ENCODE peak calls at places on chromosome 1, in seven cellular contexts. U is K562; W is cardiac muscle cell; R is CD4-positive, alpha-beta memory T cell; O is PC-3; G is right lobe of liver; P is heart left ventricle. F is an unnamed sample.

GRCh38 chr1:156945881-156946661 is 25.6 kb downstream of the LRRC71 start:
- DNase-seq in W (no peak), P (peak; percentile 25), O (peak; percentile 70), U (no peak), G (no peak), R (no peak), F (no peak)

GRCh38 chr1:20402585-20403422 is 83.2 kb downstream of the CAMK2N1 start:
- DNase-seq in G (no peak), W (no peak), P (no peak), U (no peak), R (no peak), O (no peak), F (no peak)

GRCh38 chr1:232865118-232865931 is 60.1 kb downstream of the MAP10 start:
- DNase-seq in P (no peak), R (no peak), U (no peak), W (no peak), G (no peak), O (no peak), F (no peak)

GRCh38 chr1:203625623-203626189 is 926 bp upstream of the ATP2B4 start:
- DNase-seq in W (no peak), U (peak; percentile 77), P (peak; percentile 33), O (peak; percentile 73), G (no peak), R (peak; percentile 91), F (no peak)

GRCh38 chr1:10251325-10252103 is 41.1 kb downstream of the KIF1B start:
- DNase-seq in W (no peak), P (no peak), O (peak; percentile 46), U (no peak), R (no peak), G (no peak), F (no peak)

GRCh38 chr1:115524211-115524610 is 117.6 kb upstream of the VANGL1 start:
- DNase-seq in P (no peak), G (no peak), U (no peak), O (peak; percentile 71), W (no peak), R (no peak), F (no peak)

GRCh38 chr1:151981178-151981525 is 12.5 kb downstream of the S100A10 start:
- DNase-seq in G (no peak), W (no peak), O (peak; percentile 36), P (no peak), R (no peak), U (no peak), F (no peak)

GRCh38 chr1:231036416-231036815 is 3.6 kb downstream of the FAM89A start:
- DNase-seq in W (no peak), G (no peak), U (no peak), P (no peak), R (no peak), O (no peak), F (no peak)

GRCh38 chr1:37999434-38000232 is 5.7 kb downstream of the FHL3 start:
- DNase-seq in P (peak; percentile 84), U (peak; percentile 86), W (no peak), G (no peak), R (no peak), O (peak; percentile 34), F (no peak)

GRCh38 chr1:183470961-183471747 is 1.1 kb upstream of the SMG7 start:
- DNase-seq in G (peak; percentile 87), O (peak; percentile 53), W (peak; percentile 86), U (peak; percentile 77), R (peak; percentile 84), P (peak; percentile 83), F (peak; percentile 94)

GRCh38 chr1:1598720-1599029 is 1.3 kb downstream of the FNDC10 start:
- DNase-seq in O (no peak), W (no peak), R (no peak), P (peak; percentile 20), U (no peak), G (no peak), F (no peak)

GRCh38 chr1:38454236-38454635 is 405.3 kb downstream of the RRAGC start:
- DNase-seq in O (peak; percentile 4), R (no peak), W (no peak), G (no peak), P (no peak), U (peak; percentile 72), F (no peak)

GRCh38 chr1:229171934-229172333 is 99.0 kb upstream of the RAB4A start:
- DNase-seq in G (no peak), O (peak; percentile 19), R (no peak), U (no peak), P (no peak), W (no peak), F (no peak)

GRCh38 chr1:1669468-1670440 is 10.9 kb upstream of the CDK11B start:
- DNase-seq in G (peak; percentile 44), R (no peak), W (no peak), P (peak; percentile 62), O (no peak), U (peak; percentile 8), F (peak; percentile 69)

GRCh38 chr1:197003132-197003531 is 25.8 kb downstream of the CFHR5 start:
- DNase-seq in W (no peak), G (no peak), U (no peak), O (no peak), P (no peak), R (no peak), F (no peak)

GRCh38 chr1:115456441-115456961 is 118.5 kb upstream of the NGF start:
- DNase-seq in P (no peak), R (no peak), W (no peak), G (no peak), O (peak; percentile 60), U (no peak), F (no peak)

GRCh38 chr1:41386190-41386518 is 24.9 kb downstream of the FOXO6 start:
- DNase-seq in O (no peak), P (no peak), U (no peak), R (no peak), W (no peak), G (no peak), F (no peak)

GRCh38 chr1:174075245-174075692 is 53.1 kb upstream of the RC3H1 start:
- DNase-seq in G (no peak), P (no peak), O (no peak), R (no peak), U (no peak), W (no peak), F (no peak)

GRCh38 chr1:10459185-10459584 is 9.4 kb downstream of the CORT start:
- DNase-seq in W (no peak), R (no peak), U (peak; percentile 73), P (no peak), G (no peak), O (peak; percentile 84), F (no peak)

GRCh38 chr1:148263128-148263905 is 111.2 kb upstream of the NBPF11 start:
- DNase-seq in O (peak; percentile 98), U (peak; percentile 34), P (peak; percentile 41), R (peak; percentile 66), W (peak; percentile 86), G (no peak), F (peak; percentile 86)

GRCh38 chr1:109765896-109766615 is 2.3 kb upstream of the EPS8L3 start:
- DNase-seq in P (peak; percentile 18), U (no peak), R (no peak), G (no peak), O (no peak), W (no peak), F (peak; percentile 61)

GRCh38 chr1:27031235-27032118 is 18.8 kb upstream of the TENT5B start:
- DNase-seq in O (peak; percentile 92), G (peak; percentile 69), P (peak; percentile 91), W (no peak), R (no peak), U (no peak), F (peak; percentile 83)

GRCh38 chr1:59043796-59044195 is 253.1 kb upstream of the FGGY start:
- DNase-seq in O (peak; percentile 75), G (peak; percentile 87), R (no peak), U (no peak), W (no peak), P (peak; percentile 84), F (no peak)

GRCh38 chr1:1359668-1360468 is 1.5 kb upstream of the MXRA8 start:
- DNase-seq in W (no peak), P (peak; percentile 75), G (no peak), R (no peak), U (no peak), O (no peak), F (peak; percentile 68)

GRCh38 chr1:58979677-58980076 is 195.8 kb upstream of the JUN start:
- DNase-seq in P (no peak), U (no peak), G (no peak), R (no peak), W (no peak), O (no peak), F (no peak)

GRCh38 chr1:2555634-2556276 is 416 bp upstream of the TNFRSF14 start:
- DNase-seq in U (no peak), G (peak; percentile 92), O (peak; percentile 23), W (no peak), R (peak; percentile 88), P (peak; percentile 79), F (peak; percentile 97)

GRCh38 chr1:31926252-31926651 is 11.9 kb downstream of the PTP4A2 start:
- DNase-seq in R (no peak), G (no peak), U (no peak), W (no peak), O (no peak), P (no peak), F (no peak)

GRCh38 chr1:31926846-31927660 is 11.1 kb downstream of the PTP4A2 start:
- DNase-seq in O (no peak), P (no peak), U (no peak), W (no peak), G (no peak), R (no peak), F (no peak)

GRCh38 chr1:31927661-31927980 is 10.5 kb downstream of the PTP4A2 start:
- DNase-seq in G (no peak), U (no peak), O (no peak), R (no peak), W (no peak), P (no peak), F (no peak)

GRCh38 chr1:31923905-31924304 is 14.3 kb downstream of the PTP4A2 start:
- DNase-seq in U (no peak), G (no peak), R (no peak), O (no peak), P (no peak), W (no peak), F (no peak)

GRCh38 chr1:31924839-31925238 is 13.3 kb downstream of the PTP4A2 start:
- DNase-seq in P (no peak), G (no peak), W (no peak), R (no peak), U (no peak), O (no peak), F (no peak)
- H3K4me1 ChIP-seq in P (peaks cover 93% of the 10 kb centered on the region), G (peaks cover 37% of the 10 kb centered on the region), W (peaks cover 57% of the 10 kb centered on the region), R (peaks cover 86% of the 10 kb centered on the region), U (peaks cover 59% of the 10 kb centered on the region), O (peaks cover 15% of the 10 kb centered on the region), F (peaks cover 72% of the 10 kb centered on the region)

GRCh38 chr1:16250547-16251251 is 13.7 kb upstream of the CPLANE2 start:
- DNase-seq in R (no peak), O (no peak), U (no peak), P (no peak), G (no peak), W (no peak), F (no peak)
- H3K4me1 ChIP-seq in R (peaks cover 11% of the 10 kb centered on the region), O (peaks cover 59% of the 10 kb centered on the region), U (peaks cover 32% of the 10 kb centered on the region), P (peaks cover 40% of the 10 kb centered on the region), G (peaks cover 34% of the 10 kb centered on the region), W (peaks cover 28% of the 10 kb centered on the region), F (peaks cover 20% of the 10 kb centered on the region)

GRCh38 chr1:180922637-180923023 is 9.9 kb downstream of the KIAA1614 start:
- DNase-seq in R (no peak), P (no peak), O (no peak), G (peak; percentile 18), U (no peak), W (no peak), F (no peak)
- H3K4me1 ChIP-seq in R (no peaks in the 10 kb centered on the region), P (peaks cover 14% of the 10 kb centered on the region), O (no peaks in the 10 kb centered on the region), G (no peaks in the 10 kb centered on the region), U (peaks cover 33% of the 10 kb centered on the region), W (peaks cover 42% of the 10 kb centered on the region), F (peaks cover 28% of the 10 kb centered on the region)

GRCh38 chr1:24827737-24828136 is 82.5 kb downstream of the CLIC4 start:
- DNase-seq in R (no peak), U (no peak), W (no peak), O (no peak), P (no peak), G (no peak), F (no peak)
- H3K4me1 ChIP-seq in R (no peaks in the 10 kb centered on the region), U (no peaks in the 10 kb centered on the region), W (peaks cover 54% of the 10 kb centered on the region), O (no peaks in the 10 kb centered on the region), P (peaks cover 83% of the 10 kb centered on the region), G (no peaks in the 10 kb centered on the region), F (no peaks in the 10 kb centered on the region)

F was measured in spleen.